ENCODE peak calls at places on chromosomes 13 and 19, in ten cellular contexts. One of them, this sample, is unnamed.

GRCh38 chr13:113044431-113045114 is 61.0 kb upstream of the F7 start:
- DNase-seq in CD4-positive, alpha-beta T cell: no peak
- DNase-seq in NCI-H1417: no peak
- DNase-seq in nucleus accumbens: peak; percentile 48
- DNase-seq in heart left ventricle: no peak
- DNase-seq in RCC 7860: no peak
- DNase-seq in A673: peak; percentile 88
- DNase-seq in hypothalamus: peak; percentile 34
- DNase-seq in posterior cingulate gyrus: peak; percentile 91
- DNase-seq in NCI-H2029: no peak
- DNase-seq in this sample: peak; percentile 93

GRCh38 chr19:46925548-46925950 is 64.8 kb downstream of the ARHGAP35 start:
- DNase-seq in CD4-positive, alpha-beta T cell: no peak
- DNase-seq in NCI-H1417: no peak
- DNase-seq in nucleus accumbens: peak; percentile 53
- DNase-seq in heart left ventricle: no peak
- DNase-seq in RCC 7860: peak; percentile 78
- DNase-seq in A673: no peak
- DNase-seq in hypothalamus: no peak
- DNase-seq in posterior cingulate gyrus: no peak
- DNase-seq in NCI-H2029: no peak
- DNase-seq in this sample: no peak

GRCh38 chr13:99374169-99374991 is 67.2 kb upstream of the GPR183 start:
- DNase-seq in CD4-positive, alpha-beta T cell: no peak
- DNase-seq in NCI-H1417: no peak
- DNase-seq in nucleus accumbens: no peak
- DNase-seq in heart left ventricle: no peak
- DNase-seq in RCC 7860: no peak
- DNase-seq in A673: no peak
- DNase-seq in hypothalamus: no peak
- DNase-seq in posterior cingulate gyrus: no peak
- DNase-seq in NCI-H2029: no peak
- DNase-seq in this sample: no peak

GRCh38 chr13:31908696-31909386 is 122.7 kb upstream of the FRY start:
- DNase-seq in CD4-positive, alpha-beta T cell: no peak
- DNase-seq in NCI-H1417: no peak
- DNase-seq in nucleus accumbens: no peak
- DNase-seq in heart left ventricle: no peak
- DNase-seq in RCC 7860: no peak
- DNase-seq in A673: no peak
- DNase-seq in hypothalamus: no peak
- DNase-seq in posterior cingulate gyrus: no peak
- DNase-seq in NCI-H2029: no peak
- DNase-seq in this sample: no peak

GRCh38 chr19:57949702-57950101 is 2.2 kb upstream of the ZNF256 start:
- DNase-seq in CD4-positive, alpha-beta T cell: no peak
- DNase-seq in NCI-H1417: no peak
- DNase-seq in nucleus accumbens: no peak
- DNase-seq in heart left ventricle: no peak
- DNase-seq in RCC 7860: no peak
- DNase-seq in A673: no peak
- DNase-seq in hypothalamus: no peak
- DNase-seq in posterior cingulate gyrus: no peak
- DNase-seq in NCI-H2029: no peak
- DNase-seq in this sample: no peak

GRCh38 chr19:43353606-43354304 is at the start of gene CD177:
- DNase-seq in CD4-positive, alpha-beta T cell: no peak
- DNase-seq in NCI-H1417: no peak
- DNase-seq in nucleus accumbens: no peak
- DNase-seq in heart left ventricle: no peak
- DNase-seq in RCC 7860: no peak
- DNase-seq in A673: no peak
- DNase-seq in hypothalamus: no peak
- DNase-seq in posterior cingulate gyrus: no peak
- DNase-seq in NCI-H2029: no peak
- DNase-seq in this sample: no peak

GRCh38 chr19:52665529-52665928 is 27.4 kb upstream of the ZNF83 start:
- DNase-seq in CD4-positive, alpha-beta T cell: no peak
- DNase-seq in NCI-H1417: no peak
- DNase-seq in nucleus accumbens: no peak
- DNase-seq in heart left ventricle: no peak
- DNase-seq in RCC 7860: peak; percentile 90
- DNase-seq in A673: no peak
- DNase-seq in hypothalamus: no peak
- DNase-seq in posterior cingulate gyrus: no peak
- DNase-seq in NCI-H2029: no peak
- DNase-seq in this sample: no peak

GRCh38 chr19:40465025-40465780 is at the start of gene BLVRB:
- DNase-seq in CD4-positive, alpha-beta T cell: peak; percentile 8
- DNase-seq in NCI-H1417: no peak
- DNase-seq in nucleus accumbens: no peak
- DNase-seq in heart left ventricle: no peak
- DNase-seq in RCC 7860: peak; percentile 71
- DNase-seq in A673: peak; percentile 60
- DNase-seq in hypothalamus: no peak
- DNase-seq in posterior cingulate gyrus: no peak
- DNase-seq in NCI-H2029: no peak
- DNase-seq in this sample: peak; percentile 16

GRCh38 chr13:77511552-77511951 is 24.0 kb upstream of the SCEL start:
- DNase-seq in CD4-positive, alpha-beta T cell: no peak
- DNase-seq in NCI-H1417: peak; percentile 38
- DNase-seq in nucleus accumbens: no peak
- DNase-seq in heart left ventricle: no peak
- DNase-seq in RCC 7860: peak; percentile 48
- DNase-seq in A673: no peak
- DNase-seq in hypothalamus: no peak
- DNase-seq in posterior cingulate gyrus: no peak
- DNase-seq in NCI-H2029: peak; percentile 38
- DNase-seq in this sample: no peak

GRCh38 chr19:29098863-29099481 is 114.0 kb downstream of the UQCRFS1 start:
- DNase-seq in CD4-positive, alpha-beta T cell: no peak
- DNase-seq in NCI-H1417: no peak
- DNase-seq in nucleus accumbens: no peak
- DNase-seq in heart left ventricle: peak; percentile 42
- DNase-seq in RCC 7860: peak; percentile 81
- DNase-seq in A673: no peak
- DNase-seq in hypothalamus: peak; percentile 48
- DNase-seq in posterior cingulate gyrus: peak; percentile 34
- DNase-seq in NCI-H2029: no peak
- DNase-seq in this sample: no peak

GRCh38 chr19:39792999-39793546 is 14.4 kb downstream of the LEUTX start:
- DNase-seq in CD4-positive, alpha-beta T cell: peak; percentile 63
- DNase-seq in NCI-H1417: peak; percentile 60
- DNase-seq in nucleus accumbens: peak; percentile 64
- DNase-seq in heart left ventricle: peak; percentile 76
- DNase-seq in RCC 7860: peak; percentile 27
- DNase-seq in A673: peak; percentile 88
- DNase-seq in hypothalamus: peak; percentile 12
- DNase-seq in posterior cingulate gyrus: peak; percentile 47
- DNase-seq in NCI-H2029: peak; percentile 67
- DNase-seq in this sample: peak; percentile 56

GRCh38 chr13:75329723-75330122 is 152.2 kb downstream of the TBC1D4 start:
- DNase-seq in CD4-positive, alpha-beta T cell: no peak
- DNase-seq in NCI-H1417: no peak
- DNase-seq in nucleus accumbens: no peak
- DNase-seq in heart left ventricle: no peak
- DNase-seq in RCC 7860: no peak
- DNase-seq in A673: no peak
- DNase-seq in hypothalamus: no peak
- DNase-seq in posterior cingulate gyrus: no peak
- DNase-seq in NCI-H2029: no peak
- DNase-seq in this sample: no peak

GRCh38 chr19:8449830-8450229 is 5.1 kb downstream of the HNRNPM start:
- DNase-seq in CD4-positive, alpha-beta T cell: no peak
- DNase-seq in NCI-H1417: no peak
- DNase-seq in nucleus accumbens: no peak
- DNase-seq in heart left ventricle: no peak
- DNase-seq in RCC 7860: no peak
- DNase-seq in A673: no peak
- DNase-seq in hypothalamus: no peak
- DNase-seq in posterior cingulate gyrus: no peak
- DNase-seq in NCI-H2029: no peak
- DNase-seq in this sample: no peak

This sample was measured in putamen.